ENCODE peak calls at places on chromosomes 13 and 19, in four cellular contexts. A, B, S and O are unnamed samples.

GRCh38 chr19:41870401-41870873 is 6.6 kb upstream of the CD79A start:
- DNase-seq in A (no peak), B (no peak), S (no peak), O (no peak)

GRCh38 chr19:58569191-58569942 is 3.8 kb downstream of the MZF1 start:
- DNase-seq in A (no peak), B (no peak), S (peak; percentile 6), O (peak; percentile 13)

GRCh38 chr19:31353826-31354225 is 4.6 kb upstream of the TSHZ3 start:
- DNase-seq in A (no peak), B (no peak), S (no peak), O (no peak)

GRCh38 chr13:99800951-99801350 is 170.6 kb downstream of the ZIC5 start:
- DNase-seq in A (no peak), B (no peak), S (no peak), O (no peak)

GRCh38 chr19:18091217-18091608 is 4.5 kb upstream of the IL12RB1 start:
- DNase-seq in A (no peak), B (no peak), S (no peak), O (no peak)

GRCh38 chr13:32720026-32720425 is 133.8 kb downstream of the PDS5B start:
- DNase-seq in A (no peak), B (no peak), S (no peak), O (no peak)

GRCh38 chr13:26482451-26483197 is 74.9 kb upstream of the WASF3 start:
- DNase-seq in A (no peak), B (peak; percentile 71), S (peak; percentile 35), O (peak; percentile 49)

GRCh38 chr13:56886398-56886797 is 254.3 kb upstream of the PRR20A start:
- DNase-seq in A (no peak), B (no peak), S (no peak), O (no peak)

GRCh38 chr19:35963514-35963913 is 27.3 kb downstream of the LRFN3 start:
- DNase-seq in A (no peak), B (peak; percentile 70), S (no peak), O (no peak)

GRCh38 chr19:42150940-42151339 is 18.7 kb upstream of the POU2F2 start:
- DNase-seq in A (no peak), B (no peak), S (no peak), O (no peak)

GRCh38 chr13:113564331-113565023 is 20.1 kb upstream of the TFDP1 start:
- DNase-seq in A (no peak), B (no peak), S (no peak), O (no peak)

GRCh38 chr19:41959056-41960053 is at the start of gene RABAC1:
- DNase-seq in A (peak; percentile 40), B (peak; percentile 100), S (peak; percentile 63), O (peak; percentile 94)

GRCh38 chr19:32421589-32422361 is 16.2 kb downstream of the DPY19L3 start:
- DNase-seq in A (no peak), B (no peak), S (no peak), O (no peak)

GRCh38 chr19:49432141-49433073 is 7.2 kb downstream of the GFY start:
- DNase-seq in A (no peak), B (no peak), S (no peak), O (no peak)

DNA sequence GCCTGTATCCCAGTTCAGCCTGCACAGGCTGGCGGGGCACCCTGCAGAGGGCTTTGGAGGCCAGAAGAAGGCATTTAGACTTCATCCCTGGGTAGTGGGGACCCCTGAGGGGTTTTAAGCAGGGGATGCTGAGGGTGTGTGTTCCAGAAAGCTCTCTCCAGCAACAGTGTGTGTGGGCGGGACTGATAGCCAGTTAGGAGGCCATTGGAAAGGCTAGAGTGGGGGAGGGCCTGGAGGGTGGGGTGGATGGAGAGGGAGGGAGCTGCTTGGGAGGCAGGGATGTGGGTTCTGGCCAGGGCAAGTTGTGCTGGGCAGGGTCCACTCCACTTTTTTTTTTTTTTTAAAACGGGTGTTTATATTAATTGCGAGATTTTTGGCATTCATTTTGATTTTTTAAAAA is 28.3 kb downstream of the LYL1 start:
- DNase-seq in A (no peak), B (no peak), S (no peak), O (peak; percentile 60)
- H3K27ac ChIP-seq in A (peak overlapping the region; percentile 0), B (no peak overlapping the region), S (no peak overlapping the region), O (peak overlapping the region; percentile 61)

GRCh38 chr13:51590231-51590630 is 6.0 kb downstream of the WDFY2 start:
- DNase-seq in A (no peak), B (no peak), S (no peak), O (no peak)

GRCh38 chr13:51589793-51590192 is 5.5 kb downstream of the WDFY2 start:
- DNase-seq in A (no peak), B (no peak), S (no peak), O (no peak)

GRCh38 chr13:51590966-51591627 is 6.8 kb downstream of the WDFY2 start:
- DNase-seq in A (no peak), B (peak; percentile 35), S (no peak), O (peak; percentile 24)

GRCh38 chr13:51599444-51600176 is 15.3 kb downstream of the WDFY2 start:
- DNase-seq in A (no peak), B (no peak), S (no peak), O (no peak)

DNA sequence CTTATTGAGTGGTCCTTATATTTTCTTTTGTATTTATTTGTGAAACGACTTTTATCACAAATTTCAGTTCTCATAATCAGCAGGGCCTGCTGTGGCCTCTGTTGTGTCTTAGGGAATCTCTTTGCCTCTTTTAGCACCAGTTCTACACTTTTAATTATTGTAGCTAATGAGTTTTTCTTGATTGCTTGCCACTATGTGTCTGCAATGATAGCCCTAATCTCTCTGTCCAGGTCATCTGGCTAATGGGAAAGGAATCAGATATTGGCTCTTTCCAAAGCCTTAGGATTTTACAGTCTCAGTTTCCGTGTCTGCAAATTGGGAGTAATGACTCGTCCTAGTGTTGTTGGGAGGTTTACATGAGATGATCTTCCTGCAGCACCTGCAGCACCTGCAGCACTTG is 10.2 kb downstream of the WDFY2 start:
- DNase-seq in A (no peak), B (no peak), S (no peak), O (no peak)
- TF ChIP-seq POLR2A in A (no peak), B (no peak), S (no peak), O (no peak)

GRCh38 chr19:2547721-2548120 is 71.8 kb downstream of the GADD45B start:
- DNase-seq in A (no peak), B (no peak), S (no peak), O (no peak)

GRCh38 chr19:2547033-2547680 is 71.2 kb downstream of the GADD45B start:
- DNase-seq in A (no peak), B (no peak), S (no peak), O (no peak)

GRCh38 chr19:2544576-2545415 is 68.9 kb downstream of the GADD45B start:
- DNase-seq in A (no peak), B (no peak), S (no peak), O (no peak)

GRCh38 chr19:2548966-2549365 is 73.0 kb downstream of the GADD45B start:
- DNase-seq in A (no peak), B (no peak), S (no peak), O (no peak)

DNA sequence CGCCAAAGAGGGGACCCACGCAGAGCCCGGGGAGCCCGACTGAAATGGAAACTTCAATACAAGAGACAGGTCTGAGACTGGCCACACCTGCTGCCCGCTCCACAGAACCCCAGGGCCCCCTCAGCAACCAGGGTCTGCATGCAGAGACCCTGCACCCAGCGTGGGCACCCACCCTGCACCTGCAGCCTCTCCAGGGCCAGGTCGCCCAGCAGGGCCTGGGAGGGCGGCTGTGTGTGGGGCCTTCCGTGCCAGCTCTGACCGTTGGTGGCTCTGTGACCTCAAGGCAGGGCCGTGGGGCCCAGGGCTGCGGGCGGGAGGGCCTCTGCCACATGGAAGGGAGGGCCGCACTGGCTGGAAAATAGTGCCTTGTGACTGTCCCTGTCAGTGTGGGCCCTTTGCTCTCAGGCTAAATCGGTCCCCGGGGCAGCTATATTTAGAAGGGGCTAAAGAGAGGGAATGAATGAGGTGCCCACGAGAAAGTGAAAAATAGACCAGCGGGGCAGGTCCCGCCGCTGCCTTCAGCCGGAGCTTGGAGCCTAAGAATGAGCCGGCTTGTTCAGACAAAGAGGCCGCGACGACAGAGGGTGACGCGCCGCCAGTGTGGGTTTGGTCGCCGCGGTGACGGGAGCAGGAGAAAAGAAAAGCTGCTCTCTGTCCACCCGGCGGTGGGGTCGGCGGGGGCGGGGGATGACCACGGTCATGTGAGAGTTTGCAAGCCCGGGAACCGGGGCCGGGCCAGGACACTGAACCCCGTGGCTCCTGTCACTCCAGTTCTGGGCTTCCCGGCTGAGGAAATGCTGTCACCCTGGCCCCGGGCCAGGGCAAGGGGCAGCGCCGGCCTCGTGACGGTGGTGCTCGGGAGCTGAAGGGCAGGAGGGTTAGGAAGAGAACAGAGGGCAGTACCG is 70.5 kb downstream of the GADD45B start:
- DNase-seq in A (no peak), B (no peak), S (peak; percentile 70), O (peak; percentile 66)
- H3K27ac ChIP-seq in A (peak overlapping the region; percentile 91), B (peak overlapping the region; percentile 100), S (peak overlapping the region; percentile 84), O (peak overlapping the region; percentile 42)

GRCh38 chr19:23160766-23161165 is 43.9 kb downstream of the ZNF730 start:
- DNase-seq in A (no peak), B (no peak), S (no peak), O (no peak)
- TF ChIP-seq POLR2A in A (no peak), B (no peak), S (no peak), O (no peak)

DNA sequence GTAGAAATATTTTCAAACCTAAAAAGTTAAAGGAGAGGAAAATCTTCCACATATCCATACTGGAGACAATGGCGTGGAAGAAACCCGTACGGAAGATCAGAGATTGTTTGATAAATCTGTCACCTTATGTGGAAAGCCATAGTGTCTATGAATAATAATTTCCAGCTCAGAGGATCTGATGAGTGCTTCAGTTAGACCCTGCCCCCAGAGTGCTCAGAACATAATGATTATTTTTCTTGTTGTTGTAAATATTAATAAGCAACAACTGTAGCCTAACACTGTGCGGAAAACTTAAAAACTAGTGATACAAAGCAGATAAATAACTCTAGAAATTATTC is 125.8 kb downstream of the FOXO1 start:
- DNase-seq in A (no peak), B (no peak), S (no peak), O (no peak)
- H3K27ac ChIP-seq in A (peak overlapping the region; percentile 7), B (peak overlapping the region; percentile 57), S (no peak overlapping the region), O (peak overlapping the region; percentile 89)

GRCh38 chr19:2460245-2460644 is 3.5 kb upstream of the LMNB2 start:
- DNase-seq in A (no peak), B (no peak), S (no peak), O (no peak)

GRCh38 chr19:2458054-2458453 is 1.3 kb upstream of the LMNB2 start:
- DNase-seq in A (no peak), B (no peak), S (no peak), O (no peak)

GRCh38 chr19:2464389-2464788 is 7.6 kb upstream of the LMNB2 start:
- DNase-seq in A (no peak), B (no peak), S (no peak), O (no peak)

GRCh38 chr19:2461751-2462634 is 5.2 kb upstream of the LMNB2 start:
- DNase-seq in A (no peak), B (no peak), S (no peak), O (no peak)

GRCh38 chr19:2462635-2463421 is 6.1 kb upstream of the LMNB2 start:
- DNase-seq in A (no peak), B (no peak), S (peak; percentile 66), O (peak; percentile 90)
- TF ChIP-seq POLR2A in A (peak; percentile 33), B (no peak), S (no peak), O (no peak)

DNA sequence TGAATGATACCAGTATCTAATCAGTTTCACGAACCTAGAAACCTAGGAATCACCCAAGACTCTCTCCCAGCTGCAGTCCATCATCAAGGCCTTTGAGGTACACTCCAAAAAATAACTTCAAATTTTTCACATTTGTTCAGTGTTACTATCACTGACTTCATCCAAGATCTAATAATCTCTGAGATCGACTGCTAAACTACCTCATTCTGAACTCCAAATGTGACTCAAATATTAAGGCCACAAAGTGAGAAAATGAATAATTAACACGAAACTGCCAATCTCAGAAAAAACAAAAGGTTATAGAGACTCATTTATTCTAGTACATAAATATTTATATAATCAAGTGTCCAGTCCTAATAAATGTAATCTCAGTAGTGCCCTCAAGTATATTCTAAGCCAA is 430.3 kb upstream of the ATXN8OS start:
- DNase-seq in A (no peak), B (no peak), S (no peak), O (no peak)
- H3K27ac ChIP-seq in A (no peak overlapping the region), B (no peak overlapping the region), S (no peak overlapping the region), O (no peak overlapping the region)

GRCh38 chr19:53868892-53869804 is 1.5 kb downstream of the MYADM start:
- DNase-seq in A (no peak), B (peak; percentile 95), S (peak; percentile 71), O (peak; percentile 95)
- TF ChIP-seq POLR2A in A (peak; percentile 82), B (no peak), S (peak; percentile 74), O (peak; percentile 73)